ENCODE peak calls at places on chromosomes 11 and 22, in five cellular contexts. One of them, this sample, is unnamed.

GRCh38 chr11:71293961-71294782 is 41.8 kb upstream of the SHANK2 start:
- DNase-seq in ovary: no peak
- DNase-seq in psoas muscle: no peak
- DNase-seq in MM.1S: no peak
- DNase-seq in PC-3: no peak
- DNase-seq in this sample: no peak

GRCh38 chr11:4072668-4073285 is 21.8 kb upstream of the RRM1 start:
- DNase-seq in ovary: no peak
- DNase-seq in psoas muscle: no peak
- DNase-seq in MM.1S: peak
- DNase-seq in PC-3: peak
- DNase-seq in this sample: peak

GRCh38 chr11:103317118-103317517 is 207.9 kb downstream of the DYNC2H1 start:
- DNase-seq in ovary: no peak
- DNase-seq in psoas muscle: no peak
- DNase-seq in MM.1S: no peak
- DNase-seq in PC-3: no peak
- DNase-seq in this sample: no peak

GRCh38 chr22:26573026-26573662 is 16.8 kb downstream of the TPST2 start:
- DNase-seq in ovary: no peak
- DNase-seq in psoas muscle: peak
- DNase-seq in MM.1S: no peak
- DNase-seq in PC-3: no peak
- DNase-seq in this sample: no peak

GRCh38 chr11:121464352-121464946 is 11.7 kb upstream of the SORL1-AS1 start:
- DNase-seq in ovary: peak
- DNase-seq in psoas muscle: peak
- DNase-seq in MM.1S: no peak
- DNase-seq in PC-3: peak
- DNase-seq in this sample: no peak

GRCh38 chr11:63667993-63668392 is 3.2 kb downstream of the ATL3 start:
- DNase-seq in ovary: no peak
- DNase-seq in psoas muscle: no peak
- DNase-seq in MM.1S: no peak
- DNase-seq in PC-3: peak
- DNase-seq in this sample: no peak

GRCh38 chr11:20084921-20085814 is 75.1 kb downstream of the DBX1 start:
- DNase-seq in ovary: no peak
- DNase-seq in psoas muscle: no peak
- DNase-seq in MM.1S: no peak
- DNase-seq in PC-3: no peak
- DNase-seq in this sample: no peak

GRCh38 chr11:102225689-102226562 is 91.4 kb upstream of the BIRC3 start:
- DNase-seq in ovary: no peak
- DNase-seq in psoas muscle: no peak
- DNase-seq in MM.1S: no peak
- DNase-seq in PC-3: peak
- DNase-seq in this sample: no peak

GRCh38 chr22:26546282-26546681 is 34.0 kb upstream of the TFIP11 start:
- DNase-seq in ovary: no peak
- DNase-seq in psoas muscle: no peak
- DNase-seq in MM.1S: no peak
- DNase-seq in PC-3: no peak
- DNase-seq in this sample: peak

GRCh38 chr11:95081010-95081409 is 8.6 kb upstream of the ENDOD1 start:
- DNase-seq in ovary: no peak
- DNase-seq in psoas muscle: no peak
- DNase-seq in MM.1S: no peak
- DNase-seq in PC-3: no peak
- DNase-seq in this sample: no peak

GRCh38 chr22:48309115-48309705 is 1518.5 kb downstream of the BRD1 start:
- DNase-seq in ovary: no peak
- DNase-seq in psoas muscle: no peak
- DNase-seq in MM.1S: no peak
- DNase-seq in PC-3: no peak
- DNase-seq in this sample: no peak

GRCh38 chr11:28581286-28582242 is 473.4 kb downstream of the METTL15 start:
- DNase-seq in ovary: no peak
- DNase-seq in psoas muscle: no peak
- DNase-seq in MM.1S: no peak
- DNase-seq in PC-3: peak
- DNase-seq in this sample: peak

GRCh38 chr11:64128255-64129006 is 37.5 kb downstream of the MACROD1 start:
- DNase-seq in ovary: no peak
- DNase-seq in psoas muscle: no peak
- DNase-seq in MM.1S: no peak
- DNase-seq in PC-3: no peak
- DNase-seq in this sample: no peak

GRCh38 chr11:64007160-64007628 is 21.0 kb downstream of the OTUB1 start:
- DNase-seq in ovary: no peak
- DNase-seq in psoas muscle: no peak
- DNase-seq in MM.1S: no peak
- DNase-seq in PC-3: peak
- DNase-seq in this sample: no peak

GRCh38 chr11:18671246-18671645 is 27.3 kb upstream of the TMEM86A start:
- DNase-seq in ovary: no peak
- DNase-seq in psoas muscle: no peak
- DNase-seq in MM.1S: no peak
- DNase-seq in PC-3: peak
- DNase-seq in this sample: no peak

GRCh38 chr11:25733777-25734176 is 598.2 kb upstream of the ANO3 start:
- DNase-seq in ovary: no peak
- DNase-seq in psoas muscle: no peak
- DNase-seq in MM.1S: no peak
- DNase-seq in PC-3: peak
- DNase-seq in this sample: no peak

GRCh38 chr11:7582338-7582985 is 68.7 kb downstream of the PPFIBP2 start:
- DNase-seq in ovary: no peak
- DNase-seq in psoas muscle: no peak
- DNase-seq in MM.1S: no peak
- DNase-seq in PC-3: no peak
- DNase-seq in this sample: no peak

GRCh38 chr11:88886796-88887195 is 179.0 kb downstream of the GRM5 start:
- DNase-seq in ovary: no peak
- DNase-seq in psoas muscle: no peak
- DNase-seq in MM.1S: peak
- DNase-seq in PC-3: peak
- DNase-seq in this sample: no peak

GRCh38 chr11:7630002-7630401 is 43.3 kb downstream of the CYB5R2 start:
- DNase-seq in ovary: no peak
- DNase-seq in psoas muscle: no peak
- DNase-seq in MM.1S: no peak
- DNase-seq in PC-3: peak
- DNase-seq in this sample: peak

GRCh38 chr11:2395856-2396255 is 4.7 kb upstream of the TSSC4 start:
- DNase-seq in ovary: no peak
- DNase-seq in psoas muscle: no peak
- DNase-seq in MM.1S: no peak
- DNase-seq in PC-3: no peak
- DNase-seq in this sample: no peak

GRCh38 chr11:30984827-30985226 is 384.7 kb downstream of the DCDC1 start:
- DNase-seq in ovary: no peak
- DNase-seq in psoas muscle: no peak
- DNase-seq in MM.1S: no peak
- DNase-seq in PC-3: no peak
- DNase-seq in this sample: no peak

GRCh38 chr11:10080134-10080533 is 213.9 kb downstream of the SBF2 start:
- DNase-seq in ovary: no peak
- DNase-seq in psoas muscle: no peak
- DNase-seq in MM.1S: no peak
- DNase-seq in PC-3: no peak
- DNase-seq in this sample: no peak

GRCh38 chr11:24386551-24387404 is 110.1 kb upstream of the LUZP2 start:
- DNase-seq in ovary: no peak
- DNase-seq in psoas muscle: no peak
- DNase-seq in MM.1S: peak
- DNase-seq in PC-3: peak
- DNase-seq in this sample: no peak

GRCh38 chr11:46489668-46490560 is 98.3 kb upstream of the CHRM4 start:
- DNase-seq in ovary: no peak
- DNase-seq in psoas muscle: no peak
- DNase-seq in MM.1S: peak
- DNase-seq in PC-3: peak
- DNase-seq in this sample: no peak

GRCh38 chr11:28107331-28107725 is 628 bp downstream of the KIF18A start:
- DNase-seq in ovary: no peak
- DNase-seq in psoas muscle: no peak
- DNase-seq in MM.1S: peak
- DNase-seq in PC-3: peak
- DNase-seq in this sample: no peak

GRCh38 chr11:86068138-86068861 is 584 bp downstream of the PICALM start:
- DNase-seq in ovary: no peak
- DNase-seq in psoas muscle: no peak
- DNase-seq in MM.1S: peak
- DNase-seq in PC-3: peak
- DNase-seq in this sample: peak

GRCh38 chr11:128852327-128853023 is 14.6 kb downstream of the KCNJ1 start:
- DNase-seq in ovary: no peak
- DNase-seq in psoas muscle: no peak
- DNase-seq in MM.1S: no peak
- DNase-seq in PC-3: no peak
- DNase-seq in this sample: no peak

GRCh38 chr22:32335471-32335870 is 22.2 kb upstream of the RFPL3 start:
- DNase-seq in ovary: peak
- DNase-seq in psoas muscle: no peak
- DNase-seq in MM.1S: no peak
- DNase-seq in PC-3: no peak
- DNase-seq in this sample: no peak

GRCh38 chr11:118051611-118052461 is 25.0 kb upstream of the TMPRSS4 start:
- DNase-seq in ovary: no peak
- DNase-seq in psoas muscle: peak
- DNase-seq in MM.1S: peak
- DNase-seq in PC-3: no peak
- DNase-seq in this sample: no peak

GRCh38 chr22:26642465-26643367 is 14.7 kb upstream of the MIAT start:
- DNase-seq in ovary: no peak
- DNase-seq in psoas muscle: no peak
- DNase-seq in MM.1S: peak
- DNase-seq in PC-3: no peak
- DNase-seq in this sample: no peak

GRCh38 chr11:122717264-122717867 is 61.8 kb downstream of the UBASH3B start:
- DNase-seq in ovary: no peak
- DNase-seq in psoas muscle: no peak
- DNase-seq in MM.1S: no peak
- DNase-seq in PC-3: no peak
- DNase-seq in this sample: no peak

GRCh38 chr11:37115963-37116362 is 517.9 kb upstream of the RAG2 start:
- DNase-seq in ovary: no peak
- DNase-seq in psoas muscle: no peak
- DNase-seq in MM.1S: peak
- DNase-seq in PC-3: no peak
- DNase-seq in this sample: no peak

DNA sequence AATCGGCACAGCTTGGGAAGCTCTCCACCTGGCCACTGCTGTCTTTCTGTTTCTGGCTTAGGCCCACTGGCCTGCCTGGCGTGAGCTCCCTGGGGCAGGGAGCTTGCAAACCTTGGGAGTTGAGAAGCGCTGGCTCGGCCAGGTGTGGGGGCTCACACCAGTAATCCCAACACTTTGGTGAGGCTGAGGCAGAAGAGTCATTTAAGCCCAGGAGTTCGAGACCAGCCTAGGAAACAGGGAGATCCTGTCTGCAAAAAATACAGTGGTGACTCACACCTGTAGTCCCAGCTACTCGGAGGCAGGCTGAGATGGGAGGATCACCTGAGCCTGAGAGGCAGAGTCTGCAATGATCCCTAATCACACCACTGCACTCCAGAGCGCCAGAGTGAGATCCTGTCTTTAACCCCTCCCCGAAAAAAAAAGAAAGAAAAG is 4.0 kb downstream of the AP5B1 start:
- DNase-seq in ovary: no peak
- DNase-seq in psoas muscle: no peak
- DNase-seq in MM.1S: no peak
- DNase-seq in PC-3: no peak
- DNase-seq in this sample: no peak
- H3K27ac ChIP-seq in ovary: no peak
- H3K27ac ChIP-seq in psoas muscle: peak
- H3K27ac ChIP-seq in MM.1S: no peak
- H3K27ac ChIP-seq in PC-3: no peak
- H3K27ac ChIP-seq in this sample: no peak

GRCh38 chr11:61626580-61627380 is 45.9 kb upstream of the SYT7 start:
- DNase-seq in ovary: no peak
- DNase-seq in psoas muscle: peak
- DNase-seq in MM.1S: no peak
- DNase-seq in PC-3: peak
- DNase-seq in this sample: no peak
- H3K27ac ChIP-seq in ovary: no peak
- H3K27ac ChIP-seq in psoas muscle: peak
- H3K27ac ChIP-seq in MM.1S: no peak
- H3K27ac ChIP-seq in PC-3: peak
- H3K27ac ChIP-seq in this sample: no peak

GRCh38 chr22:24429411-24430365 is 2.3 kb downstream of the ADORA2A start:
- DNase-seq in ovary: no peak
- DNase-seq in psoas muscle: peak
- DNase-seq in MM.1S: peak
- DNase-seq in PC-3: peak
- DNase-seq in this sample: no peak
- H3K27ac ChIP-seq in ovary: no peak
- H3K27ac ChIP-seq in psoas muscle: no peak
- H3K27ac ChIP-seq in MM.1S: peak
- H3K27ac ChIP-seq in PC-3: no peak
- H3K27ac ChIP-seq in this sample: peak

DNA sequence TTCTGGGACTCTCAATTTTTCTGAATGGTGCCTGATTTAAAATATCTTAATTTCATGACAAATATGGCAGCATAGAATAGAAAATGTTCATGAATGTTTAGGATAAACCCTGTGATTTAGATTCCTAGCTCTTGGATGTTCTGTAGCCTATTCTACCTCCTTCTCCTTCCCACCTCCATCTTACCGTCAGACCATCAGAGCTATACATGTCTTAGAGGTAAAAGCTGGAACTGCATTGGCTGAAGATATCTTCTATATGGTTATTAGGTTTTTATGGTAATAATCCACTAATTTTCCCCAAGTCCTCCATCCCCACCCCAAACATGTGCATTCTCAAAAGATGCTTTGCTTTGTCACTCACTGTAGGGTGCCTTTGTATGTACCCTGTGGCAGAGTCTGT is 46.9 kb upstream of the CSTF3 start:
- DNase-seq in ovary: no peak
- DNase-seq in psoas muscle: no peak
- DNase-seq in MM.1S: no peak
- DNase-seq in PC-3: no peak
- DNase-seq in this sample: no peak
- H3K27ac ChIP-seq in ovary: no peak
- H3K27ac ChIP-seq in psoas muscle: no peak
- H3K27ac ChIP-seq in MM.1S: no peak
- H3K27ac ChIP-seq in PC-3: no peak
- H3K27ac ChIP-seq in this sample: no peak

GRCh38 chr11:45026835-45027234 is 76.2 kb upstream of the TP53I11 start:
- DNase-seq in ovary: no peak
- DNase-seq in psoas muscle: no peak
- DNase-seq in MM.1S: no peak
- DNase-seq in PC-3: no peak
- DNase-seq in this sample: no peak
- H3K27ac ChIP-seq in ovary: no peak
- H3K27ac ChIP-seq in psoas muscle: peak
- H3K27ac ChIP-seq in MM.1S: no peak
- H3K27ac ChIP-seq in PC-3: no peak
- H3K27ac ChIP-seq in this sample: no peak

GRCh38 chr11:73177380-73178091 is 35.4 kb upstream of the FCHSD2 start:
- DNase-seq in ovary: peak
- DNase-seq in psoas muscle: peak
- DNase-seq in MM.1S: no peak
- DNase-seq in PC-3: peak
- DNase-seq in this sample: peak
- H3K27ac ChIP-seq in ovary: no peak
- H3K27ac ChIP-seq in psoas muscle: peak
- H3K27ac ChIP-seq in MM.1S: no peak
- H3K27ac ChIP-seq in PC-3: peak
- H3K27ac ChIP-seq in this sample: peak

GRCh38 chr11:72792437-72793021 is 1.3 kb downstream of the STARD10 start:
- DNase-seq in ovary: no peak
- DNase-seq in psoas muscle: no peak
- DNase-seq in MM.1S: no peak
- DNase-seq in PC-3: no peak
- DNase-seq in this sample: no peak
- H3K27ac ChIP-seq in ovary: peak
- H3K27ac ChIP-seq in psoas muscle: peak
- H3K27ac ChIP-seq in MM.1S: no peak
- H3K27ac ChIP-seq in PC-3: no peak
- H3K27ac ChIP-seq in this sample: peak